ENCODE peak calls at places on chromosomes 12 and 14, in six cellular contexts. V is transverse colon, I is GM23338, H is BJ, U is endothelial cell of umbilical vein, G is suprapubic skin. J is an unnamed sample.

GRCh38 chr12:12719496-12719895 is 2.3 kb downstream of the CDKN1B start:
- DNase-seq in V (no peak), I (no peak), H (no peak), U (peak; percentile 68), G (no peak), J (no peak)

GRCh38 chr14:91569301-91569700 is 59.2 kb upstream of the PPP4R3A start:
- DNase-seq in V (no peak), I (no peak), H (no peak), U (no peak), G (no peak), J (no peak)

GRCh38 chr14:32998433-32998832 is 59.8 kb downstream of the NPAS3 start:
- DNase-seq in V (no peak), I (peak; percentile 69), H (no peak), U (peak; percentile 21), G (no peak), J (peak; percentile 57)

GRCh38 chr12:108271951-108272729 is 67.0 kb downstream of the CMKLR1 start:
- DNase-seq in V (no peak), I (no peak), H (no peak), U (no peak), G (no peak), J (no peak)

GRCh38 chr12:123389560-123390351 is 5.8 kb downstream of the KMT5A start:
- DNase-seq in V (peak; percentile 79), I (peak; percentile 74), H (no peak), U (peak; percentile 25), G (peak; percentile 84), J (peak; percentile 35)

GRCh38 chr14:48963231-48963630 is 622.9 kb downstream of the RPS29 start:
- DNase-seq in V (no peak), I (no peak), H (no peak), U (no peak), G (no peak), J (no peak)

GRCh38 chr14:80428171-80428570 is 216.9 kb upstream of the DIO2 start:
- DNase-seq in V (no peak), I (no peak), H (no peak), U (no peak), G (no peak), J (peak; percentile 51)

GRCh38 chr12:53063708-53064612 is 14.1 kb downstream of the TNS2 start:
- DNase-seq in V (peak; percentile 22), I (no peak), H (no peak), U (no peak), G (peak; percentile 82), J (peak; percentile 97)

GRCh38 chr12:101172316-101172715 is 37.7 kb downstream of the SLC5A8 start:
- DNase-seq in V (peak; percentile 21), I (peak; percentile 86), H (no peak), U (no peak), G (no peak), J (no peak)

GRCh38 chr12:131137009-131137835 is 183.5 kb downstream of the ADGRD1 start:
- DNase-seq in V (no peak), I (no peak), H (no peak), U (no peak), G (no peak), J (no peak)

GRCh38 chr12:51751657-51752056 is 96.9 kb downstream of the FIGNL2 start:
- DNase-seq in V (no peak), I (no peak), H (no peak), U (peak; percentile 87), G (no peak), J (peak; percentile 28)

GRCh38 chr14:81406863-81407262 is 6.7 kb upstream of the STON2 start:
- DNase-seq in V (no peak), I (no peak), H (no peak), U (no peak), G (no peak), J (peak; percentile 76)

GRCh38 chr12:29350080-29350479 is 30.9 kb downstream of the ERGIC2 start:
- DNase-seq in V (no peak), I (no peak), H (peak; percentile 31), U (peak; percentile 10), G (no peak), J (peak; percentile 70)

GRCh38 chr12:71664411-71665108 is 459 bp downstream of the THAP2 start:
- DNase-seq in V (no peak), I (no peak), H (no peak), U (no peak), G (no peak), J (no peak)

GRCh38 chr12:108690191-108690518 is 41.2 kb downstream of the CORO1C start:
- DNase-seq in V (no peak), I (no peak), H (no peak), U (no peak), G (no peak), J (no peak)

GRCh38 chr14:68792022-68792829 is 641 bp downstream of the ZFP36L1 start:
- DNase-seq in V (no peak), I (peak; percentile 39), H (no peak), U (peak; percentile 39), G (peak; percentile 78), J (peak; percentile 35)

GRCh38 chr12:25615119-25615518 is 62.0 kb upstream of the LMNTD1 start:
- DNase-seq in V (no peak), I (no peak), H (peak; percentile 82), U (peak; percentile 66), G (no peak), J (peak; percentile 87)

GRCh38 chr14:34283590-34283989 is 178.4 kb downstream of the SPTSSA start:
- DNase-seq in V (no peak), I (no peak), H (no peak), U (no peak), G (no peak), J (no peak)

GRCh38 chr12:102957339-102958050 is at the start of gene ASCL1:
- DNase-seq in V (no peak), I (peak; percentile 74), H (no peak), U (peak; percentile 11), G (no peak), J (peak; percentile 27)

GRCh38 chr14:30064454-30064853 is 136.8 kb upstream of the PRKD1 start:
- DNase-seq in V (no peak), I (no peak), H (no peak), U (no peak), G (no peak), J (peak; percentile 30)

GRCh38 chr14:85334316-85334715 is 195.6 kb upstream of the FLRT2 start:
- DNase-seq in V (no peak), I (no peak), H (no peak), U (no peak), G (no peak), J (no peak)
- TF ChIP-seq CTCF in V (no peak), I (no peak), H (no peak), U (no peak), G (no peak), J (no peak)

GRCh38 chr14:52395728-52396127 is 81.6 kb downstream of the PTGER2 start:
- DNase-seq in V (no peak), I (no peak), H (no peak), U (no peak), G (no peak), J (no peak)

GRCh38 chr14:52397844-52398243 is 83.7 kb downstream of the PTGER2 start:
- DNase-seq in V (no peak), I (no peak), H (no peak), U (no peak), G (no peak), J (peak; percentile 64)

GRCh38 chr14:52391866-52392600 is 77.9 kb downstream of the PTGER2 start:
- DNase-seq in V (no peak), I (no peak), H (peak; percentile 39), U (peak; percentile 6), G (no peak), J (peak; percentile 32)
- H3K4me3 ChIP-seq in V (no peak overlapping the region), I (no peak overlapping the region), H (no peak overlapping the region), U (no peak overlapping the region), G (no peak overlapping the region), J (no peak overlapping the region)

GRCh38 chr14:65412189-65412846 is at the start of gene FUT8:
- DNase-seq in V (peak; percentile 96), I (peak; percentile 95), H (peak; percentile 78), U (peak; percentile 98), G (peak; percentile 95), J (peak; percentile 99)

GRCh38 chr14:65411656-65412188 is 808 bp upstream of the FUT8 start:
- DNase-seq in V (peak; percentile 93), I (peak; percentile 97), H (peak; percentile 70), U (peak; percentile 93), G (peak; percentile 96), J (peak; percentile 96)

GRCh38 chr14:65412881-65413738 is 580 bp downstream of the FUT8 start:
- DNase-seq in V (peak; percentile 77), I (peak; percentile 70), H (no peak), U (peak; percentile 65), G (peak; percentile 89), J (peak; percentile 32)

GRCh38 chr14:65408113-65408512 is 4.4 kb upstream of the FUT8 start:
- DNase-seq in V (no peak), I (no peak), H (no peak), U (no peak), G (no peak), J (no peak)

GRCh38 chr14:65410640-65411039 is 1.9 kb upstream of the FUT8 start:
- DNase-seq in V (no peak), I (no peak), H (no peak), U (no peak), G (no peak), J (no peak)
- TF ChIP-seq CTCF in V (no peak), I (no peak), H (no peak), U (no peak), G (no peak), J (no peak)

GRCh38 chr14:103043257-103043893 is 14.0 kb downstream of the CDC42BPB start:
- DNase-seq in V (no peak), I (no peak), H (no peak), U (no peak), G (no peak), J (no peak)
- H3K4me3 ChIP-seq in V (no peak overlapping the region), I (no peak overlapping the region), H (no peak overlapping the region), U (no peak overlapping the region), G (no peak overlapping the region), J (no peak overlapping the region)

GRCh38 chr14:104972301-104973211 is 5.6 kb downstream of the AHNAK2 start:
- DNase-seq in V (peak; percentile 84), I (no peak), H (no peak), U (peak; percentile 63), G (peak; percentile 89), J (peak; percentile 44)
- TF ChIP-seq CTCF in V (no peak), I (no peak), H (no peak), U (no peak), G (no peak), J (no peak)

GRCh38 chr12:113724703-113725556 is 241.2 kb downstream of the RBM19 start:
- DNase-seq in V (no peak), I (no peak), H (no peak), U (no peak), G (no peak), J (no peak)

GRCh38 chr12:113725557-113725876 is 240.6 kb downstream of the RBM19 start:
- DNase-seq in V (no peak), I (no peak), H (no peak), U (no peak), G (no peak), J (no peak)

GRCh38 chr12:113726254-113726819 is 239.8 kb downstream of the RBM19 start:
- DNase-seq in V (no peak), I (no peak), H (no peak), U (no peak), G (no peak), J (no peak)

GRCh38 chr12:113722747-113723146 is 243.4 kb downstream of the RBM19 start:
- DNase-seq in V (no peak), I (no peak), H (no peak), U (no peak), G (no peak), J (no peak)

DNA sequence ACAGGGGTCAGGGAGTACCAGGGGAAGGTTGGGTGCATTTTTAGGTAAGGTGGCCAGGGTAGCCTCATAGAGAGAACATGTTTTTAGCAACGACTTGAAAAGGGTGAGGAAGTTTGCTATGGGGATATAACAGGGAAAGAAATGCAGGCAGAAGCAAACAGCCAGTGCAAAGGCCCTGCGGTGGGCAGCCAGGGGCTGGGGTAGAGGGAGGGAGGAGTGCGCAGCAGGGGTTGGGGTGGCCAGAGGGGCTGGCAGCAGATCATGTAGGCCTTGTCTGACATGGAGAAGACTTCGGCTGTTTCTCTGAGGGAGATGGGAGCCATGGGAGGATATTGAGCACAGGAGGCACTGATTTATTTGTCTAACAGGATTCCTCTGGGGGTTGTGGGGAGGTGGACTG is 242.5 kb downstream of the RBM19 start:
- DNase-seq in V (no peak), I (no peak), H (no peak), U (no peak), G (no peak), J (no peak)
- H3K4me3 ChIP-seq in V (no peak overlapping the region), I (no peak overlapping the region), H (no peak overlapping the region), U (no peak overlapping the region), G (no peak overlapping the region), J (no peak overlapping the region)